ENCODE peak calls at places on chromosomes 11 and 22, in five cellular contexts. P is H9, T is neuronal stem cell, D is IMR-90, W is mesenchymal stem cell. C is an unnamed sample.
A peak's percentile ranks its signal among the peaks of the same experiment; 100 is the strongest.

GRCh38 chr22:31872209-31872608 is 72.1 kb upstream of the YWHAH start:
- DNase-seq in P (peak; percentile 38), T (no peak), D (no peak), W (peak; percentile 24), C (peak; percentile 56)

GRCh38 chr22:46881373-46882118 is 119.1 kb downstream of the TBC1D22A start:
- DNase-seq in P (no peak), T (no peak), D (peak; percentile 73), W (peak; percentile 6), C (no peak)

GRCh38 chr11:21489735-21490134 is 703.1 kb upstream of the ANO5 start:
- DNase-seq in P (no peak), T (no peak), D (no peak), W (no peak), C (no peak)

GRCh38 chr11:33732176-33732575 is 4.0 kb downstream of the CD59 start:
- DNase-seq in P (no peak), T (no peak), D (no peak), W (no peak), C (no peak)

GRCh38 chr11:72343159-72343756 is 91.1 kb downstream of the CLPB start:
- DNase-seq in P (no peak), T (no peak), D (no peak), W (no peak), C (no peak)

GRCh38 chr11:122863704-122864326 is 18.7 kb upstream of the JHY start:
- DNase-seq in P (no peak), T (no peak), D (peak; percentile 50), W (peak; percentile 48), C (no peak)

GRCh38 chr11:7252683-7253213 is 1.0 kb downstream of the SYT9 start:
- DNase-seq in P (no peak), T (peak; percentile 17), D (no peak), W (no peak), C (no peak)

GRCh38 chr22:31540966-31541365 is 44.6 kb downstream of the SFI1 start:
- DNase-seq in P (no peak), T (no peak), D (no peak), W (no peak), C (no peak)

GRCh38 chr11:61347916-61348461 is 13.7 kb downstream of the CYB561A3 start:
- DNase-seq in P (no peak), T (no peak), D (no peak), W (peak; percentile 15), C (peak; percentile 6)

GRCh38 chr11:76742912-76743311 is 40.2 kb upstream of the TSKU start:
- DNase-seq in P (no peak), T (no peak), D (peak; percentile 68), W (no peak), C (no peak)

GRCh38 chr11:12827929-12828812 is 153.9 kb downstream of the TEAD1 start:
- DNase-seq in P (peak; percentile 63), T (peak; percentile 73), D (peak; percentile 79), W (peak; percentile 86), C (peak; percentile 69)

GRCh38 chr11:71504526-71504925 is 22.5 kb upstream of the KRTAP5-7 start:
- DNase-seq in P (no peak), T (peak; percentile 29), D (no peak), W (no peak), C (peak; percentile 45)

GRCh38 chr11:6249822-6250555 is 9.6 kb upstream of the CCKBR start:
- DNase-seq in P (no peak), T (no peak), D (peak; percentile 85), W (peak; percentile 64), C (peak; percentile 95)

GRCh38 chr22:45632791-45633515 is 38.7 kb upstream of the ATXN10 start:
- DNase-seq in P (no peak), T (no peak), D (no peak), W (no peak), C (no peak)

GRCh38 chr11:78244080-78244479 is 55.4 kb downstream of the USP35 start:
- DNase-seq in P (no peak), T (no peak), D (no peak), W (no peak), C (no peak)

GRCh38 chr11:19117760-19118097 is 761 bp downstream of the ZDHHC13 start:
- DNase-seq in P (no peak), T (no peak), D (peak; percentile 5), W (no peak), C (no peak)

GRCh38 chr11:19116315-19116970 is 525 bp upstream of the ZDHHC13 start:
- DNase-seq in P (no peak), T (no peak), D (no peak), W (no peak), C (no peak)

GRCh38 chr11:19121646-19122045 is 4.7 kb downstream of the ZDHHC13 start:
- DNase-seq in P (no peak), T (no peak), D (peak; percentile 4), W (peak; percentile 17), C (no peak)

GRCh38 chr11:19111809-19112208 is 5.2 kb upstream of the ZDHHC13 start:
- DNase-seq in P (no peak), T (no peak), D (no peak), W (no peak), C (no peak)

DNA sequence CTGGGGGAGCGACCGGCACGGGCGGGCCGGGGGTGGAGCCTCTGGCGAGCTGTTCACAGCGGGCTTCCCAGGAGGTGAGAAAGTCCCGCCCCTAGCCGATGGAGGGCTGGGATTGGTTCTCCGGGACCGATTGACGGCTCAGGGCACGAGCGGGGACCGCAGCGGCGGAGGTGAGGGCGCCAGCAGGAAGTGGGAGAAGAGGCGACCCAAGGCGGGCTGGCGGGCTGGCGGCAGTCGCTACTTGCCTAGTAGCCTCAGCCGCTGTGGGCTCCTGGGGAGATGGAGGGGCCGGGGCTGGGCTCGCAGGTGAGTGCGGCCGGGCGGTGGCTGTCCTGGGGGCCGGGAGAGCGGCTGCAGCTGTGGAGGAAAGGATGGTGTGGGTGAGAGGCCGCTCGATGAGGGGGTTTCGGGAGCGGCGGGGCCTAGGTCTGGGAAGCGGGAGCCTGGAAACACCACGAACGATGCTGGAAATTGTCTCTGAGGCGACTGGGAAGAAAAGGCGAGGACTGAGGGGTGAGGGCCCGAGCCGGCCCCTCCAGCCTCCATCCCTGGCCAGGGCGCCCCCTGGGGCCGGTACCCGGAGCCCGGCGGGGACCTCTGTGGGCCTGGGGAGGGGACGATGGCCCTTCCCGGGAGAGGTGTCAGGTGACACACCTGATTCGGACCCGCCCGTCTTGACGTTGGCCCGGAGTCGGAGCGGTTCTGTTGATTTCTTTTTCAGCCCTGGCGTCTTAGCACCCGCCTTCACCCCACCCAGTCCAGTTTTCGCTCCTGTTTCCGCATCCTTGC is at the start of gene ZDHHC13:
- DNase-seq in P (peak; percentile 97), T (peak; percentile 87), D (peak; percentile 82), W (peak; percentile 92), C (peak; percentile 97)
- H3K9ac ChIP-seq in P (peak within 1 kb of the TSS; percentile 18), T (peak within 1 kb of the TSS; percentile 92), D (peak within 1 kb of the TSS; percentile 53), W (peak within 1 kb of the TSS; percentile 84), C (peak within 1 kb of the TSS; percentile 88)

DNA sequence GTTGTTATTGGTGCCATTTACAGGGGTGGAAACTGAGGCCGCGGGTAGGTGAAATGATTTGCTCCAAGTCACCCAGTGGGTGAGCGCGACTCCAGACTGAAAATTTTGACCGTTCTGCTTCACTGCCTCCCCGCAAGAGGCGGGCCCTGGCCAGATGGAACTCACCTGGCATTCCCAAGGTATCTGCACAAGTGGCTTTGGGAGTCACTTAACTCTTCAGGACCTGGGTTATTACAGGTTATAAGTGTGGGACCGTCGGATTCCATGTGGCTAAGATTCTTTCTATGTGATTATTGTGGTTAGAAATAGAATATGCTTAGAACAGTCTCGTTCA is 598 bp downstream of the CABIN1 start:
- DNase-seq in P (no peak), T (no peak), D (no peak), W (no peak), C (peak; percentile 40)
- H3K4ac ChIP-seq in P (no peak overlapping the region), T (no peak overlapping the region), D (peak overlapping the region; percentile 72), W (no peak overlapping the region), C (no peak overlapping the region)

DNA sequence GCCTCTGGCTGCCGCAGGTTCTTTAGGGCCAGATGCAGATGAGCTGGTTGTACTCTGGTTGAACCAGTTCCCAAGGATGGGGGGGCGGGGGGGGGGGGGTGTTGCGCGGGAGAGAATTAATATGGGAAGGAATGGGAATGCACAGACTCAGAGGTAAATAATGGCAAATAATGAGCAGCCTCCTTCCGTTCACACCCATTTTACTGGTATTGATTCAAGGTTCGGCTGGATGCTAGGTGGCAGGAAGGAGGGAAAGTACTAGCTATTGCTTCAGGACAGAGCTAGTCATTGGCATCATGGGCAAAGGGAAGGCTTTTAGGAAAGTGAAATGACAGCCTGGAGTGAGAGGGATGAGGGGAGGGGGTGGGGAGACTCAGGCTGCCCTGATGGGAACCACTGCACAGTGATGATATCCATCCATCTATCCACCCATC is at the start of gene VSTM5:
- DNase-seq in P (no peak), T (no peak), D (no peak), W (no peak), C (no peak)
- H3K9ac ChIP-seq in P (no peak within 1 kb of the TSS), T (no peak within 1 kb of the TSS), D (peak within 1 kb of the TSS; percentile 40), W (peak within 1 kb of the TSS; percentile 76), C (peak within 1 kb of the TSS; percentile 28)

DNA sequence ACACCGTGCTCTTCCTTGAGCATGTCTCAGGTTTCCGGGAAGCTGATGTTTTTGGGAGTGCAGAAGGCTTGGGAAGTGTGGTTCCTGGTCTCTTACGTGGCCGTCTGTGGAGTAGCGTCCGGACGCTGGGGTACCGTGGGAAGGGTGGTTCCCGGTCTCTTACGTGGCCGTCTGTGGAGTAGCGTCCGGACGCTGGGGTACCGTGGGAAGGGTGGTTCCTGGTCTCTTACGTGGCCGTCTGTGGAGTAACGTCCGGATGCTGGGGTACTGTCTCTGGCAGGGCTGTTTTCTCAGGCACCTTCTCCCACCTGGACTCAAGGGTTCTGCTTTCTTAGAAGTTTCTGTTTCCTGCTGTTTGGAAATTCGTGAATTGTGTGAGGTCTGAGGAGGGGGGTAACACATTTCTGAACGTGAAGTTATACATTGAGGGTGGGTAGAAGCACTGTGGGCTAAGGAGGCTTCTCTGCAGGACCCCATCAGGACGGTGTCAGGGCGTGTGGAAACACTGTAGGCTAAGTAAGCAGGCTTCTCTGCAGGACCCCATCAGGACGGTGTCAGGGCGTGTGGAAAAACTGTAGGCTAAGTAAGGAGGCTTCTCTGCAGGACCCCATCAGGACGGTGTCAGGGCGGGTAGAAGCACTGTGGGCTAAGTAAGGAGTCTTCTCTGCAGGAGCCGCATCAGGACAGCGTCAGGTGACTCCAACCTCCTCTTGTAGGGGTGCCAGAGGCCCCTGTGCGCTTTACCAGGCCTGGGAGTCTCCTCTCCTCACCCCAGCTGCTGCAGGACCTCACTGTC is 5.3 kb upstream of the IFITM3 start:
- DNase-seq in P (peak; percentile 26), T (no peak), D (no peak), W (no peak), C (no peak)
- H3K4ac ChIP-seq in P (no peak overlapping the region), T (peak overlapping the region; percentile 4), D (peak overlapping the region; percentile 66), W (peak overlapping the region; percentile 49), C (peak overlapping the region; percentile 81)

GRCh38 chr11:59285716-59286260 is 72.9 kb upstream of the OR5AN1 start:
- DNase-seq in P (no peak), T (no peak), D (no peak), W (no peak), C (no peak)
- H3K9ac ChIP-seq in P (no peak overlapping the region), T (no peak overlapping the region), D (no peak overlapping the region), W (no peak overlapping the region), C (no peak overlapping the region)

DNA sequence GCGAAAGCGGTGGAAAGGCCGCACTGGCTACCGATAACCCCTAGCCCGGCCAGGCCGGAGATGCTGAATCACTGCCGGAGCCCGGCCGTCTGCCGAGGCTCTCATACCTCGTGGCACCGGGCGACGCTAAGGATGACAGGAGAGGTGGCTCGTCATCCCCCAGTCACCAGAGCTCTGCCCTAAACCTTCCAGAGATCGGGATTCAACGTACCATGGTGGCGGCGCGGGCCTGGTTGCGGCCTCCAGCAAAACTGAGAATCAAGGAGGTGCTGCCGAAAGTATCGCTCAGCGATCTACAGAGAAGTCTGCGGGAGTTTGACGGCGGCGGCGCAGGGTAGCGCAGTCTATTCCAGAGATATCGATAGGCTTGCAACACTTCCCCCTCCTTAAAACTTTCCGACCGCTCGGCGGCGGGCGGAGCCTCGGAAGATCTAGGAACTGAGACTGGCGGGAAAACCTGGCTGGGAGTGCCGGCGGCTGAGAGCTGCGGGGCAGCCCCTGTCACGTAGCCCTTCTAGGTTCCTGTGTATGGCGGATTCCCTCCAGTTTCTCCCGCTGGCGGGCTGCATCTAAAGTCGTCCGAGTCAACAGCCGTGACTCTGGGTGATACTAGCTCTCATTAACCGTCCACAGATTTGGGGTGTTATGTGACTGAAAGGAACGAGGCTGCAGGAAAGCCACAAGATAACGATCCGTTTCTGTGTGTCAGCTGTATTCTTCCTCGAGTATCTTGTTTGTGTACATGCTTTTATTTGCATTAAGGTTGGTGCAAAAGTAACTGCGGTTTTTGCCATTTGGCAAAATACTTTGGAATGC is at the start of gene PSMA1:
- DNase-seq in P (peak; percentile 97), T (peak; percentile 90), D (peak; percentile 94), W (peak; percentile 97), C (peak; percentile 99)
- H3K4ac ChIP-seq in P (no peak within 1 kb of the TSS), T (no peak within 1 kb of the TSS), D (peak within 1 kb of the TSS; percentile 95), W (peak within 1 kb of the TSS; percentile 98), C (peak within 1 kb of the TSS; percentile 82)

C was measured in mesendoderm.